ENCODE peak calls at places on chromosome 3, in five cellular contexts. S, O, W, V and J are unnamed samples.

GRCh38 chr3:99474776-99475175 is 163.6 kb upstream of the COL8A1 start:
- DNase-seq in S (no peak), O (no peak), W (no peak), V (no peak), J (no peak)

GRCh38 chr3:36700537-36701248 is 63.7 kb downstream of the DCLK3 start:
- DNase-seq in S (peak; percentile 58), O (peak; percentile 55), W (peak; percentile 57), V (no peak), J (peak; percentile 79)

GRCh38 chr3:39255503-39256325 is 24.1 kb downstream of the CX3CR1 start:
- DNase-seq in S (peak; percentile 67), O (no peak), W (no peak), V (no peak), J (no peak)

GRCh38 chr3:143313598-143314188 is 194.1 kb downstream of the CHST2 start:
- DNase-seq in S (no peak), O (no peak), W (no peak), V (no peak), J (no peak)

GRCh38 chr3:101690972-101691371 is 4.5 kb upstream of the RPL24 start:
- DNase-seq in S (no peak), O (no peak), W (no peak), V (no peak), J (no peak)

GRCh38 chr3:56864090-56864489 is 62.3 kb upstream of the ARHGEF3 start:
- DNase-seq in S (no peak), O (no peak), W (no peak), V (no peak), J (no peak)

GRCh38 chr3:127658234-127658633 is 14.5 kb upstream of the ABTB1 start:
- DNase-seq in S (no peak), O (no peak), W (no peak), V (no peak), J (no peak)

GRCh38 chr3:2391876-2392275 is 293.2 kb downstream of the CNTN4 start:
- DNase-seq in S (no peak), O (no peak), W (no peak), V (no peak), J (no peak)

GRCh38 chr3:10950476-10951294 is 41.9 kb upstream of the SLC6A1 start:
- DNase-seq in S (no peak), O (peak; percentile 77), W (peak; percentile 54), V (no peak), J (peak; percentile 73)

GRCh38 chr3:46221368-46221767 is 13.3 kb upstream of the CCR1 start:
- DNase-seq in S (no peak), O (no peak), W (no peak), V (no peak), J (peak; percentile 1)

GRCh38 chr3:50390523-50391177 is 31.3 kb upstream of the TMEM115 start:
- DNase-seq in S (peak; percentile 68), O (no peak), W (peak; percentile 88), V (peak; percentile 77), J (no peak)

GRCh38 chr3:9986230-9986725 is 363 bp downstream of the EMC3 start:
- DNase-seq in S (no peak), O (no peak), W (no peak), V (no peak), J (no peak)

GRCh38 chr3:30516238-30516637 is 90.2 kb upstream of the TGFBR2 start:
- DNase-seq in S (no peak), O (no peak), W (no peak), V (no peak), J (no peak)

GRCh38 chr3:54146383-54147239 is 24.3 kb downstream of the CACNA2D3 start:
- DNase-seq in S (peak; percentile 64), O (no peak), W (peak; percentile 81), V (peak; percentile 67), J (peak; percentile 66)

GRCh38 chr3:15094187-15094875 is 4.6 kb downstream of the RBSN start:
- DNase-seq in S (no peak), O (no peak), W (no peak), V (no peak), J (no peak)

GRCh38 chr3:24773798-24774197 is 279.1 kb upstream of the THRB start:
- DNase-seq in S (no peak), O (peak; percentile 6), W (peak; percentile 31), V (peak; percentile 37), J (peak; percentile 59)

GRCh38 chr3:129399895-129400357 is 28.5 kb downstream of the EFCAB12 start:
- DNase-seq in S (no peak), O (no peak), W (no peak), V (no peak), J (no peak)

GRCh38 chr3:50599716-50600118 is 11.9 kb downstream of the CISH start:
- DNase-seq in S (no peak), O (no peak), W (no peak), V (no peak), J (no peak)

GRCh38 chr3:62845996-62846395 is 29.2 kb downstream of the CADPS start:
- DNase-seq in S (no peak), O (no peak), W (no peak), V (no peak), J (no peak)

GRCh38 chr3:179276001-179276400 is 25.1 kb upstream of the KCNMB3 start:
- DNase-seq in S (no peak), O (no peak), W (no peak), V (no peak), J (no peak)

GRCh38 chr3:177624523-177625495 is 427.5 kb upstream of the TBL1XR1 start:
- DNase-seq in S (no peak), O (no peak), W (no peak), V (no peak), J (no peak)

GRCh38 chr3:25854635-25855034 is 64.7 kb downstream of the OXSM start:
- DNase-seq in S (no peak), O (peak; percentile 63), W (no peak), V (no peak), J (peak; percentile 57)

GRCh38 chr3:22318325-22318724 is 567.3 kb upstream of the ZNF385D start:
- DNase-seq in S (no peak), O (no peak), W (no peak), V (no peak), J (no peak)

GRCh38 chr3:64291345-64291744 is 66.1 kb upstream of the PRICKLE2 start:
- DNase-seq in S (no peak), O (peak; percentile 47), W (no peak), V (no peak), J (peak; percentile 82)

GRCh38 chr3:194808709-194809108 is 123.0 kb downstream of the FAM43A start:
- DNase-seq in S (no peak), O (no peak), W (no peak), V (no peak), J (no peak)

GRCh38 chr3:52104664-52105281 is 48.4 kb upstream of the DUSP7 start:
- DNase-seq in S (peak; percentile 20), O (no peak), W (no peak), V (no peak), J (no peak)

GRCh38 chr3:128803307-128803706 is 76.1 kb upstream of the ACAD9 start:
- DNase-seq in S (no peak), O (no peak), W (no peak), V (no peak), J (no peak)